ENCODE peak calls at places on chromosomes 7 and 10, in eight cellular contexts. T is ovary; Q is gastrocnemius medialis; L is right atrium auricular region; O is HepG2; B is adrenal gland; N is naive thymus-derived CD4-positive, alpha-beta T cell; V is OCI-LY7. Z is an unnamed sample.

GRCh38 chr7:38291117-38291647 is 17.7 kb upstream of the TARP start:
- DNase-seq in T (no peak), Q (no peak), L (no peak), O (no peak), B (no peak), N (no peak), V (peak), Z (no peak)

GRCh38 chr7:100407285-100408180 is 21.0 kb downstream of the ZCWPW1 start:
- DNase-seq in T (peak), Q (no peak), L (no peak), O (peak), B (peak), N (peak), V (peak), Z (no peak)

GRCh38 chr7:135597181-135597925 is 39.6 kb downstream of the NUP205 start:
- DNase-seq in T (no peak), Q (no peak), L (no peak), O (no peak), B (no peak), N (no peak), V (no peak), Z (no peak)

GRCh38 chr10:124875596-124875995 is 66.3 kb upstream of the ZRANB1 start:
- DNase-seq in T (no peak), Q (no peak), L (no peak), O (no peak), B (peak), N (no peak), V (no peak), Z (no peak)

GRCh38 chr10:89591111-89591795 is 53.8 kb downstream of the PANK1 start:
- DNase-seq in T (no peak), Q (no peak), L (no peak), O (no peak), B (no peak), N (no peak), V (no peak), Z (no peak)

GRCh38 chr10:15700078-15700477 is 19.6 kb downstream of the ITGA8 start:
- DNase-seq in T (no peak), Q (no peak), L (no peak), O (no peak), B (no peak), N (no peak), V (no peak), Z (no peak)

GRCh38 chr7:17802056-17802455 is 138.2 kb downstream of the SNX13 start:
- DNase-seq in T (no peak), Q (no peak), L (no peak), O (no peak), B (no peak), N (no peak), V (no peak), Z (no peak)

GRCh38 chr7:113831509-113831908 is 87.3 kb downstream of the PPP1R3A start:
- DNase-seq in T (no peak), Q (no peak), L (no peak), O (no peak), B (no peak), N (no peak), V (no peak), Z (no peak)

GRCh38 chr7:18760046-18760445 is 264.5 kb downstream of the HDAC9 start:
- DNase-seq in T (no peak), Q (no peak), L (no peak), O (no peak), B (no peak), N (no peak), V (no peak), Z (no peak)

GRCh38 chr10:31926765-31927596 is 1.6 kb downstream of the ARHGAP12 start:
- DNase-seq in T (no peak), Q (no peak), L (no peak), O (no peak), B (no peak), N (no peak), V (no peak), Z (no peak)

GRCh38 chr10:126409821-126410220 is 21.5 kb upstream of the ADAM12 start:
- DNase-seq in T (no peak), Q (no peak), L (no peak), O (no peak), B (no peak), N (no peak), V (no peak), Z (no peak)

GRCh38 chr10:18203526-18203925 is 63.3 kb downstream of the CACNB2 start:
- DNase-seq in T (no peak), Q (no peak), L (no peak), O (no peak), B (no peak), N (no peak), V (no peak), Z (no peak)

GRCh38 chr10:133199488-133199885 is 30.5 kb upstream of the UTF1 start:
- DNase-seq in T (no peak), Q (no peak), L (no peak), O (no peak), B (no peak), N (no peak), V (no peak), Z (no peak)

GRCh38 chr10:123743441-123744225 is 77.5 kb downstream of the GPR26 start:
- DNase-seq in T (no peak), Q (no peak), L (no peak), O (no peak), B (peak), N (no peak), V (no peak), Z (no peak)

GRCh38 chr7:29764227-29764626 is 42.1 kb upstream of the WIPF3 start:
- DNase-seq in T (peak), Q (no peak), L (no peak), O (no peak), B (no peak), N (no peak), V (no peak), Z (no peak)

GRCh38 chr7:32290015-32290414 is 200.2 kb downstream of the LSM5 start:
- DNase-seq in T (no peak), Q (no peak), L (no peak), O (no peak), B (no peak), N (no peak), V (no peak), Z (no peak)

GRCh38 chr7:158096582-158096981 is 491.0 kb downstream of the PTPRN2 start:
- DNase-seq in T (peak), Q (no peak), L (peak), O (no peak), B (no peak), N (no peak), V (no peak), Z (peak)

GRCh38 chr7:157506268-157506667 is 169.5 kb downstream of the DNAJB6 start:
- DNase-seq in T (no peak), Q (no peak), L (peak), O (no peak), B (no peak), N (no peak), V (no peak), Z (no peak)

GRCh38 chr7:119377-120163 is 72.8 kb upstream of the FAM20C start:
- DNase-seq in T (peak), Q (no peak), L (no peak), O (no peak), B (peak), N (no peak), V (no peak), Z (peak)

GRCh38 chr7:123916240-123916724 is 8.8 kb upstream of the SPAM1 start:
- DNase-seq in T (no peak), Q (no peak), L (no peak), O (peak), B (no peak), N (no peak), V (peak), Z (no peak)

GRCh38 chr10:86657011-86657395 is 2.7 kb downstream of the OPN4 start:
- DNase-seq in T (no peak), Q (no peak), L (no peak), O (no peak), B (no peak), N (no peak), V (no peak), Z (no peak)

GRCh38 chr7:114645451-114645850 is 230.8 kb downstream of the FOXP2 start:
- DNase-seq in T (no peak), Q (no peak), L (no peak), O (no peak), B (no peak), N (no peak), V (no peak), Z (no peak)

GRCh38 chr7:158820656-158821055 is 8.7 kb downstream of the ESYT2 start:
- DNase-seq in T (no peak), Q (no peak), L (no peak), O (no peak), B (no peak), N (no peak), V (no peak), Z (no peak)

GRCh38 chr10:115762029-115762428 is 511.0 kb downstream of the GFRA1 start:
- DNase-seq in T (no peak), Q (no peak), L (no peak), O (no peak), B (no peak), N (no peak), V (no peak), Z (no peak)

GRCh38 chr10:22427890-22428571 is 82.7 kb downstream of the SPAG6 start:
- DNase-seq in T (no peak), Q (no peak), L (no peak), O (no peak), B (no peak), N (no peak), V (no peak), Z (no peak)
- H3K27ac ChIP-seq in T (no peak), Q (no peak), L (no peak), O (no peak), B (no peak), N (no peak), V (no peak), Z (no peak)

GRCh38 chr10:97548828-97549455 is 23.6 kb upstream of the ANKRD2 start:
- DNase-seq in T (no peak), Q (no peak), L (no peak), O (no peak), B (no peak), N (no peak), V (no peak), Z (no peak)
- H3K27ac ChIP-seq in T (no peak), Q (peak), L (peak), O (no peak), B (no peak), N (no peak), V (no peak), Z (no peak)

GRCh38 chr7:27192546-27193334 is 7.2 kb downstream of the HOXA13 start:
- DNase-seq in T (no peak), Q (no peak), L (no peak), O (no peak), B (no peak), N (no peak), V (no peak), Z (peak)
- H3K27ac ChIP-seq in T (no peak), Q (peak), L (no peak), O (no peak), B (no peak), N (no peak), V (no peak), Z (no peak)

GRCh38 chr7:151679073-151679708 is 159.5 kb upstream of the RHEB start:
- DNase-seq in T (no peak), Q (no peak), L (no peak), O (no peak), B (no peak), N (no peak), V (no peak), Z (peak)

GRCh38 chr7:151681726-151682125 is 162.0 kb upstream of the RHEB start:
- DNase-seq in T (no peak), Q (no peak), L (no peak), O (no peak), B (no peak), N (no peak), V (no peak), Z (peak)

GRCh38 chr7:151678227-151678604 is 158.5 kb upstream of the RHEB start:
- DNase-seq in T (no peak), Q (no peak), L (no peak), O (no peak), B (no peak), N (no peak), V (no peak), Z (no peak)

GRCh38 chr7:151680810-151681209 is 161.1 kb upstream of the RHEB start:
- DNase-seq in T (peak), Q (peak), L (no peak), O (no peak), B (no peak), N (no peak), V (no peak), Z (peak)

DNA sequence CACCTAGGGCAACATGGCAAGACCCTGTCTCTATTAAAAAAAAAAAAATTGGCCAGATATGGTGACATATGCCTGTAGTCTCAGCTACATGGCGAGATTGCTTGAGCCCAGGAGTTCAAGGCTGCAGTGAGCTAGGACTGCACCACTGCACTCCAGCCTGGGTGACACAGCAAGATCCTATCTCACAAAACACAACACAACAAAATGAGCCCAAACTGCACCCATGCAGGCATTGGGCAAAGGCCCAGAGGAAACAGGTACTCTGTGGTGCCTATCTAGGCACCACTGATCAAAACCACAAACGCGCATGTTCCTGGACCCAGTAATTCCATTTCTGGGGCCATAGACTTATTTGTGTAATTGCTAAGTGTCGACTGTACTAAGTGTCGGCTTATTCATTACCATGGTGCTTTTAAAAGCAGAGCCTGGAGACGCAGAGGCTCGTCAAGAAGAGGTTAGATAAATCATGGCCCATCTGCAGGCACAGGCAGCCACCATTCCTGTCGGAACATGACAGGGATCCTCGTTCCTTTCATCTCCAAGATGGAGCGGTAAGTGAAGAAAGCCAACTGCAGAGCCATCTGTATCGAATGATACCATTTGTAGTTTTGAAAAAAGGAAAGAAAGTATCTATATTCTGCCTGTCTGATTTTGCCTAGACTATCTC is 160.3 kb upstream of the RHEB start:
- DNase-seq in T (no peak), Q (no peak), L (no peak), O (no peak), B (no peak), N (no peak), V (no peak), Z (no peak)
- H3K27ac ChIP-seq in T (no peak), Q (peak), L (peak), O (no peak), B (peak), N (no peak), V (no peak), Z (peak)

DNA sequence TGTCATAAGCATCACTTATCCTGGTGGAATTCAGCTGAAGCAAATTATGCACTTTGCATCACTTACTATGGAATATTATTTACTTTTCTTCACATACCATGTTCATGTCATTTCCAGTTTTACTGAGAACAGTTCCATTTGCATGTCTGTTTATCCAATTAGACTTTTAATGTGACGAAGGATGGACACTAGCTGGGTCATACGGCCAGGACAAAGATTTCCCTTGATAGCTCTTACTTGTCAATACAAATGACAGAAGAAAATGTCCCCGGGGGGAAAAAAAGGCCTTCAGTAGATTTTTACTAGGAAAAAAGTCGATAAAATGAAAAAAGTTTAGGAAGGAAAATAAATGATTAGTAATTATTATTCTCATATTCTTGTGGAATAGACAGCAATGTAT is 106.6 kb downstream of the RAPGEF5 start:
- DNase-seq in T (no peak), Q (no peak), L (no peak), O (no peak), B (no peak), N (no peak), V (no peak), Z (no peak)
- H3K27ac ChIP-seq in T (no peak), Q (no peak), L (no peak), O (no peak), B (no peak), N (no peak), V (no peak), Z (no peak)

DNA sequence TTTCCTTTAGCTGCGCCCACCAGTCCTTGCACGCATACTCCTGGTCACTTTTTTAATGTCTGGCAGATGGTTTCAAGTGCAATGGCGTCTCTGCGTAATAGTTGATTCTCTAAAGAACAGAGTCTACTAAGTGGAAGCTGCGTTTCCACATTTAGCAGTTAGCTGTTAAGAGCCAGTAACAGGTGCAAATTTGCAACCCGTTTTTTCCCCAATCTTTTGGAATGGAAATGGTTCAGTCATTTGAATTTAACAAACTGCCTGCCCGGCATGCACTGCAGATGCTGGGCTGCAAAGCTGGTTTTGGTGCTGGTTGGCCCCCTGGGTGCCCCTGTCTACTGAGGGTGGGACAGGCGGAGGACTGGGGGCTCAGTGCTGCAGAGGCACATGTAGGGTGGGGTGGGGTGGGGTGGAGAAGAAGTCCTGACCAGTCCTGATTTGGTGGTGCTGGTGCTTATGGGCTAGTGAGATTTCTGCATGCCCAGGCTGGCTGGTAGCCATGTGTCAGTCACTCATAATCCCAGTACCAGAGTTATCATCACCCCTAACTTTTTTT is 43.9 kb downstream of the CUX1 start:
- DNase-seq in T (no peak), Q (no peak), L (no peak), O (no peak), B (no peak), N (no peak), V (peak), Z (no peak)
- H3K27ac ChIP-seq in T (no peak), Q (peak), L (peak), O (no peak), B (no peak), N (no peak), V (peak), Z (no peak)

GRCh38 chr7:90655566-90655965 is 59.4 kb downstream of the CDK14 start:
- DNase-seq in T (no peak), Q (no peak), L (no peak), O (no peak), B (no peak), N (no peak), V (no peak), Z (no peak)
- H3K27ac ChIP-seq in T (no peak), Q (no peak), L (no peak), O (no peak), B (no peak), N (no peak), V (no peak), Z (no peak)

DNA sequence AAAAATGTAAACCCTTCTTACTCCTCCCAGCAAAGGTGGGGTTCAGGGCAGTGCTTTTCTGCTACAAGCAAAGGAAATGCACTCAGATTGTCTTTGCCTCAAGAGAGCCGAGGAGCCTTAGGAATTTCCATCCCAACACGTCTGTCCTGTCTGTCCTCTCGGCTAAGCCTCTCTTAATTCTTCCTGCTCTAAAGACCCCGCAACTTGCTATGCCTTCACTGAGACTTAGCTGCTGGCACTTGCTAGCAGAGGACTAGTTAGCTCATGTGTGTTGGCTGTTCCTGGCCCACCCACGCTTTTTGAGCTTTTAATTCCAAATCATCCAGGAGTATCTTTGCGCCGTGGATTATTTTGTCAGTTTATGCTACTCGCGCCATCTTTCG is 481 bp upstream of the NPM3 start:
- DNase-seq in T (no peak), Q (no peak), L (peak), O (no peak), B (no peak), N (no peak), V (no peak), Z (no peak)
- H3K27ac ChIP-seq in T (no peak), Q (peak), L (peak), O (peak), B (peak), N (peak), V (peak), Z (peak)

GRCh38 chr10:6753644-6754043 is 173.6 kb upstream of the PRKCQ start:
- DNase-seq in T (no peak), Q (peak), L (no peak), O (no peak), B (no peak), N (no peak), V (no peak), Z (no peak)

GRCh38 chr10:6748029-6748428 is 168.0 kb upstream of the PRKCQ start:
- DNase-seq in T (no peak), Q (no peak), L (no peak), O (no peak), B (no peak), N (no peak), V (no peak), Z (no peak)

GRCh38 chr10:6746782-6747181 is 166.7 kb upstream of the PRKCQ start:
- DNase-seq in T (no peak), Q (no peak), L (no peak), O (no peak), B (no peak), N (no peak), V (no peak), Z (no peak)

GRCh38 chr10:6751363-6751762 is 171.3 kb upstream of the PRKCQ start:
- DNase-seq in T (no peak), Q (no peak), L (no peak), O (no peak), B (no peak), N (no peak), V (no peak), Z (no peak)

DNA sequence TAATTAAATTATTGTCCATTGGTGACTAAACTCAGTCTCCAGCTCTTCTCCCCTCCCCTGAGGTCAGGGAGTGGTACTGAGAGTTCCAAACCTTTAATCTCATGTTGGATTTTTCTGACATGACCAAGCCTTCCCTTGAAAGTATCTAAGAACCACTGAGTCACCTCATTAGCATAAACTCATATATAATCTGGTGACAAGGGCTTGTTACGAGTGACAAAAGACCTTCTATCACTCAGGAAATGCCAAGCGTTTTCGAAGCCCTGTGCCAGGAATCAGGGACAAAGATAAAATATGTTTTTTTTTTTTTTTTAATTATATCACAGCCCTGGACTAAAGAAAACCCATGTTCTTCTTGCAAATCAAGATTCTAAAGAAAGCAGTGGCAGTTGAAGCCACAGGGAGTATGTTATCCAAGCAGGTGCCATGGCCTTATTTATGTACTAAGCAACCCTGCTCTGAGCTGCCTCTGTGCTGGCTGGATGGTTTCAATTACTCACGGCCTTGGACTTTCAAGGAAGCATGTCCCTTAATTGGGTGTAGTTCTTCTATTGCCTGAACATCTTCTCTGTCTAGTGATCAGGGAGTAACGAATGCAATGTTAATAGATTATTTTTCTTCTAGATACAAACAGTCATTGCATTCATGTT is 169.0 kb upstream of the PRKCQ start:
- DNase-seq in T (no peak), Q (peak), L (no peak), O (no peak), B (no peak), N (no peak), V (no peak), Z (no peak)
- H3K27ac ChIP-seq in T (no peak), Q (peak), L (no peak), O (no peak), B (no peak), N (no peak), V (no peak), Z (no peak)

Z was measured in tibial artery.